ENCODE peak calls at places on chromosomes 2 and 18, in five cellular contexts. U is tibial artery, G is cardiac muscle cell, Z is astrocyte of the spinal cord, R is HCT116. S is an unnamed sample.
A peak's percentile ranks its signal among the peaks of the same experiment; 100 is the strongest.

GRCh38 chr2:190679813-190680591 is 31.1 kb downstream of the NAB1 start:
- DNase-seq in G (peak; percentile 61), Z (no peak), U (peak; percentile 37), R (peak; percentile 16), S (peak; percentile 34)

GRCh38 chr2:168457177-168457905 is 1.3 kb downstream of the CERS6 start:
- DNase-seq in Z (peak; percentile 14), U (no peak), R (no peak), G (no peak), S (no peak)

GRCh38 chr2:121336528-121337294 is 51.7 kb upstream of the TFCP2L1 start:
- DNase-seq in G (no peak), Z (no peak), U (no peak), R (no peak), S (no peak)

GRCh38 chr2:191218292-191218898 is 26.8 kb upstream of the MYO1B start:
- DNase-seq in R (peak; percentile 67), U (no peak), Z (peak; percentile 88), G (peak; percentile 94), S (peak; percentile 76)

GRCh38 chr2:133886735-133887675 is 318.7 kb upstream of the NCKAP5 start:
- DNase-seq in Z (peak; percentile 58), G (peak; percentile 88), R (peak; percentile 70), U (peak; percentile 75), S (peak; percentile 68)

GRCh38 chr18:9539283-9539682 is 64.0 kb downstream of the RALBP1 start:
- DNase-seq in U (no peak), Z (peak; percentile 81), R (no peak), G (no peak), S (peak; percentile 81)

GRCh38 chr18:35526476-35527120 is 28.8 kb upstream of the INO80C start:
- DNase-seq in R (no peak), Z (peak; percentile 39), G (peak; percentile 32), U (no peak), S (peak; percentile 67)

GRCh38 chr2:220226541-220226940 is 599.1 kb downstream of the SLC4A3 start:
- DNase-seq in U (no peak), G (no peak), Z (no peak), R (no peak), S (peak; percentile 37)

GRCh38 chr2:201223089-201224073 is 37.0 kb upstream of the CASP8 start:
- DNase-seq in U (no peak), G (no peak), R (no peak), Z (no peak), S (no peak)

GRCh38 chr2:3121601-3122000 is 256.0 kb downstream of the EIPR1 start:
- DNase-seq in U (no peak), Z (no peak), R (no peak), G (no peak), S (no peak)

GRCh38 chr18:11025671-11026070 is 123.7 kb downstream of the PIEZO2 start:
- DNase-seq in U (no peak), R (no peak), Z (no peak), G (no peak), S (no peak)

GRCh38 chr2:161161074-161161577 is 898 bp downstream of the TANK start:
- DNase-seq in Z (no peak), R (no peak), G (no peak), U (no peak), S (peak; percentile 20)

GRCh38 chr2:36389081-36389480 is 33.5 kb downstream of the CRIM1 start:
- DNase-seq in G (peak; percentile 58), U (no peak), R (no peak), Z (peak; percentile 52), S (peak; percentile 83)

GRCh38 chr2:119475225-119475856 is 43.7 kb downstream of the TMEM37 start:
- DNase-seq in U (no peak), G (peak; percentile 26), Z (no peak), R (no peak), S (no peak)

GRCh38 chr2:96580771-96581170 is 44.2 kb downstream of the ARID5A start:
- DNase-seq in G (peak; percentile 13), R (peak; percentile 16), U (no peak), Z (no peak), S (peak; percentile 17)

GRCh38 chr18:35688757-35689156 is 107.2 kb downstream of the GALNT1 start:
- DNase-seq in U (no peak), G (no peak), Z (no peak), R (no peak), S (peak; percentile 13)

GRCh38 chr2:108923019-108923700 is 65.9 kb downstream of the EDAR start:
- DNase-seq in R (peak; percentile 21), U (no peak), Z (no peak), G (no peak), S (no peak)

GRCh38 chr2:232891621-232892071 is 21.6 kb downstream of the SNORC start:
- DNase-seq in G (no peak), U (peak; percentile 7), Z (peak; percentile 47), R (no peak), S (peak; percentile 18)

GRCh38 chr2:55232863-55233657 is 572 bp downstream of the RPS27A start:
- DNase-seq in R (no peak), U (peak; percentile 36), G (peak; percentile 37), Z (peak; percentile 26), S (peak; percentile 34)

GRCh38 chr2:129915303-129915840 is 64.1 kb upstream of the RAB6C start:
- DNase-seq in R (no peak), Z (no peak), G (no peak), U (no peak), S (no peak)

GRCh38 chr18:74722237-74722636 is 124.6 kb downstream of the ZNF407 start:
- DNase-seq in U (no peak), R (no peak), G (no peak), Z (peak; percentile 4), S (no peak)

GRCh38 chr18:69968073-69968472 is 20.4 kb upstream of the CD226 start:
- DNase-seq in Z (no peak), G (no peak), R (no peak), U (no peak), S (no peak)

GRCh38 chr2:170824526-170825015 is 7.9 kb downstream of the GAD1 start:
- DNase-seq in R (no peak), U (no peak), Z (no peak), G (no peak), S (no peak)

GRCh38 chr2:83068706-83069105 is 1390.4 kb downstream of the SUCLG1 start:
- DNase-seq in R (no peak), G (no peak), Z (no peak), U (no peak), S (peak; percentile 45)

GRCh38 chr18:78783564-78783960 is 196.1 kb upstream of the SALL3 start:
- DNase-seq in R (no peak), U (no peak), G (no peak), Z (no peak), S (no peak)

GRCh38 chr2:205785507-205786222 is 103.4 kb downstream of the NRP2 start:
- DNase-seq in Z (no peak), G (no peak), U (no peak), R (no peak), S (peak; percentile 24)

GRCh38 chr2:205781244-205781643 is 98.9 kb downstream of the NRP2 start:
- DNase-seq in Z (no peak), G (no peak), U (no peak), R (no peak), S (no peak)

GRCh38 chr2:205783872-205784510 is 101.7 kb downstream of the NRP2 start:
- DNase-seq in Z (no peak), U (no peak), G (no peak), R (no peak), S (no peak)

GRCh38 chr2:205787761-205788160 is 105.5 kb downstream of the NRP2 start:
- DNase-seq in Z (no peak), U (no peak), R (no peak), G (no peak), S (no peak)

DNA sequence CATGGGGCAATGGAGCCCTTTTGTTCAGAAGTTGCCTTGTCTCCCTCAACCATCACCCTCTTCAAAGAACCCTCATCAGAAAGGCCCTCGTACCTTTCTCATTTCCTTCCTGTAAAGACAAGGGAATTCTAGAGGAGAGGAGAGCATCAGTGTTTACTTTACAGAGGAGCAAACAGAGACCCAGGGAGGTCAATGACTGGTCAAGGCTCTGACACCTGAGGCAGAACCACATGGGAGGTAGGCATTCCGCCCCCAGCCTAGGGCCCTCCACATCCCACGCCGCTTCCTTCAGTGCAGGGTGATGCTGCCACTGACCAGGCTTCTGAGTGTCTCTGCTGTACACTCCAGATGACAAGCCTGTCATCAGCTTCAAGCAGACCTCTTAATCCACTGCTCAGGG is 104.7 kb downstream of the NRP2 start:
- DNase-seq in R (no peak), G (peak; percentile 45), U (no peak), Z (no peak), S (no peak)
- TF ChIP-seq CTCF in R (no peak), G (no peak), U (no peak), Z (no peak), S (no peak)

GRCh38 chr2:65186093-65186868 is 41.4 kb upstream of the ACTR2 start:
- DNase-seq in U (no peak), Z (no peak), G (no peak), R (no peak), S (no peak)
- H3K4me3 ChIP-seq in U (no peak overlapping the region), Z (no peak overlapping the region), G (no peak overlapping the region), R (no peak overlapping the region), S (no peak overlapping the region)

DNA sequence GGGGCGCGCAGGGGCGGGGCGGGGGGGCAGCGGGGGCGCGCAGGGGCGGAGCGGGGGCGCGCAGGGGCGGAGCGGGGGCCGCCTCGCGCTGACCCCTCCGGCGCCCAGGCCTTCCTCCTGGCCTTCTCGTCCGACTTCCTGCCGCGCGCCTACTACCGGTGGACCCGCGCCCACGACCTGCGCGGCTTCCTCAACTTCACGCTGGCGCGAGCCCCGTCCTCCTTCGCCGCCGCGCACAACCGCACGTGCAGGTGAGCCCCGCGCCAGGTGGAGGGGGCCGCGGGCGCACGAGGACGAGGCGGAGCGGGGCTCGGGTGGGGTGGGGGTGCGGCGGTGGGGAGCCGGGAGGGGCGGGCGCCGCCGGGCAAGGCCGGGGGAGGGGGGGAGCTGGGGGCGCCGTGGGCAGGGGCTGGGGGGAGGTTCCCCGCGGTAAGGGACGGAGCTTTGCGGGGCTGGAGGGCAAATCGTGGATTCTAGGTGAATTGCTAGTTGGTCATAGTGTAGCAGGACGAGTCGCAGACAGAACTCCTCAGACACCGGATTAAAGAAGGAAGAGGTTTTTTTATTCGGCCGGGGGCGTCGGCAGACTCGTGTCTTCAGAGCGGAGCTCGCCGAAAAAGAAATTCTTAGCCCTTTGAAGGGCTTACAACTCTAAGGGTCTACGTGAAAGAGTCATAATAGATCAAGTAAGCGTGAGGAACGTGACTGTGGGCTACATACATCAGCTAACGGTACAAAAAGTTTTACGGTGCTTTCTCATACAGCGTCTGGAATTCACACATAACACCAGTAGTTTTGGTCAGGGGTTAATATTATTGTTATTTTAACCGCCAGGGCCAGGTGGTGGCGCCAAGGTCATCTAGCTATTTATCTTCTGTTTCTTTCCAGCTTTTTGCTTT is 29.9 kb downstream of the ANO7 start:
- DNase-seq in Z (no peak), U (no peak), R (no peak), G (peak; percentile 76), S (peak; percentile 29)
- TF ChIP-seq CTCF in Z (no peak), U (peak; percentile 8), R (peak; percentile 10), G (peak; percentile 11), S (no peak)

GRCh38 chr2:127564429-127565260 is 29.2 kb downstream of the MYO7B start:
- DNase-seq in G (no peak), R (no peak), Z (no peak), U (no peak), S (no peak)

GRCh38 chr2:127562930-127563329 is 27.4 kb downstream of the MYO7B start:
- DNase-seq in G (no peak), Z (no peak), R (no peak), U (no peak), S (no peak)

GRCh38 chr2:127566139-127566417 is 30.6 kb downstream of the MYO7B start:
- DNase-seq in U (no peak), R (no peak), G (no peak), Z (no peak), S (no peak)

GRCh38 chr2:127565261-127566138 is 30.0 kb downstream of the MYO7B start:
- DNase-seq in G (no peak), Z (no peak), R (no peak), U (no peak), S (no peak)

GRCh38 chr2:127563458-127564428 is 28.3 kb downstream of the MYO7B start:
- DNase-seq in G (no peak), R (no peak), U (no peak), Z (no peak), S (no peak)
- H3K4me3 ChIP-seq in G (no peak overlapping the region), R (no peak overlapping the region), U (no peak overlapping the region), Z (no peak overlapping the region), S (no peak overlapping the region)

S was measured in fibroblast of villous mesenchyme.